ENCODE peak calls at places on chromosomes 2 and 18, in eight cellular contexts. K is NCI-H1417 treated with DMSO at 0.1 percent for 48 hours; V is posterior vena cava; L is CD8-positive, alpha-beta T cell; W is amniotic epithelial cell; B is amniotic stem cell; H is Daoy; Y is thoracic aorta. P is an unnamed sample.

GRCh38 chr2:236875906-236876505 is 209.7 kb upstream of the COPS8 start:
- DNase-seq in K (no peak), V (no peak), L (no peak), W (no peak), B (no peak), H (no peak), Y (no peak), P (no peak)

GRCh38 chr2:207133862-207134519 is 31.8 kb downstream of the KLF7 start:
- DNase-seq in K (peak), V (peak), L (no peak), W (peak), B (no peak), H (peak), Y (peak), P (no peak)

GRCh38 chr2:241443486-241444223 is 64.7 kb downstream of the STK25 start:
- DNase-seq in K (no peak), V (no peak), L (peak), W (peak), B (no peak), H (peak), Y (no peak), P (no peak)

GRCh38 chr2:158197940-158198339 is 96.3 kb downstream of the UPP2 start:
- DNase-seq in K (no peak), V (no peak), L (no peak), W (no peak), B (no peak), H (no peak), Y (no peak), P (no peak)

GRCh38 chr2:27204566-27204965 is 7.3 kb upstream of the ATRAID start:
- DNase-seq in K (no peak), V (no peak), L (no peak), W (no peak), B (no peak), H (no peak), Y (no peak), P (no peak)

GRCh38 chr18:11857177-11857887 is 6.1 kb downstream of the CHMP1B start:
- DNase-seq in K (no peak), V (peak), L (no peak), W (peak), B (peak), H (peak), Y (peak), P (no peak)

GRCh38 chr2:9240745-9241144 is 34.1 kb downstream of the ASAP2 start:
- DNase-seq in K (no peak), V (no peak), L (no peak), W (peak), B (no peak), H (peak), Y (no peak), P (no peak)

GRCh38 chr2:151078889-151079288 is 182.8 kb downstream of the RBM43 start:
- DNase-seq in K (no peak), V (no peak), L (no peak), W (no peak), B (no peak), H (no peak), Y (no peak), P (no peak)

GRCh38 chr2:232492236-232492848 is 4.7 kb upstream of the ECEL1 start:
- DNase-seq in K (no peak), V (peak), L (no peak), W (no peak), B (no peak), H (no peak), Y (no peak), P (no peak)

GRCh38 chr2:135093685-135094340 is 41.7 kb downstream of the RAB3GAP1 start:
- DNase-seq in K (peak), V (no peak), L (no peak), W (no peak), B (no peak), H (no peak), Y (no peak), P (no peak)

P was measured in T47D.